ENCODE peak calls at places on chromosomes 16 and 17, in five cellular contexts. Z is NCI-H2107; M is pulmonary artery endothelial cell; T is activated CD4-positive, alpha-beta T cell treated with anti-CD3 and anti-CD28 coated beads, Interleukin-2, amount 50 U/mL, for 1 hour; K is T-cell. D is an unnamed sample.

GRCh38 chr16:24950275-24950674 is 64.9 kb downstream of the ARHGAP17 start:
- DNase-seq in M (no peak), T (no peak), Z (no peak), K (no peak), D (no peak)

GRCh38 chr17:44988256-44988942 is 20.3 kb upstream of the C1QL1 start:
- DNase-seq in T (no peak), Z (no peak), M (no peak), K (no peak), D (no peak)

GRCh38 chr17:16380640-16381495 is at the start of gene UBB:
- DNase-seq in T (peak), M (peak), K (peak), Z (peak), D (peak)

GRCh38 chr16:65772134-65772732 is 594.3 kb upstream of the CDH5 start:
- DNase-seq in T (no peak), K (no peak), Z (no peak), M (no peak), D (no peak)

GRCh38 chr16:19001788-19002187 is 18.1 kb downstream of the TMC7 start:
- DNase-seq in T (no peak), M (no peak), K (no peak), Z (no peak), D (no peak)

GRCh38 chr17:2706911-2707510 is 4.6 kb downstream of the CLUH start:
- DNase-seq in M (no peak), T (no peak), Z (no peak), K (no peak), D (no peak)

GRCh38 chr17:19753661-19754463 is 5.8 kb upstream of the ALDH3A1 start:
- DNase-seq in M (no peak), K (no peak), T (no peak), Z (no peak), D (no peak)

GRCh38 chr17:79733692-79734070 is 2.9 kb downstream of the ENPP7 start:
- DNase-seq in Z (no peak), T (no peak), M (no peak), K (no peak), D (no peak)

GRCh38 chr17:15738066-15738465 is 6.0 kb downstream of the TBC1D26 start:
- DNase-seq in Z (no peak), M (no peak), K (no peak), T (no peak), D (no peak)

GRCh38 chr17:49407981-49408501 is 6.6 kb downstream of the PHB1 start:
- DNase-seq in K (peak), M (no peak), T (peak), Z (peak), D (peak)

GRCh38 chr16:11361751-11362742 is 16.8 kb downstream of the RMI2 start:
- DNase-seq in K (peak), T (peak), Z (no peak), M (no peak), D (peak)

GRCh38 chr16:29663020-29663828 is at the start of gene SPN:
- DNase-seq in K (no peak), M (no peak), Z (no peak), T (no peak), D (peak)

GRCh38 chr17:29407856-29408255 is 17.7 kb downstream of the TAOK1 start:
- DNase-seq in T (no peak), K (no peak), Z (no peak), M (no peak), D (no peak)

GRCh38 chr16:87698676-87699179 is 67.1 kb downstream of the KLHDC4 start:
- DNase-seq in T (no peak), M (no peak), Z (no peak), K (no peak), D (no peak)

D was measured in CD4-positive, CD25-positive, alpha-beta regulatory T cell.